ENCODE peak calls at places on chromosome 9, in seven cellular contexts. One of them, this sample, is unnamed.

GRCh38 chr9:108150736-108151135 is 661.2 kb upstream of the KLF4 start:
- DNase-seq in HCEC 1CT: peak
- DNase-seq in RPMI7951: peak
- DNase-seq in pancreas: no peak
- DNase-seq in T1000: no peak
- DNase-seq in NCI-H1694: no peak
- DNase-seq in Right ventricle myocardium superior: peak
- DNase-seq in this sample: no peak

GRCh38 chr9:97510797-97511761 is 9.6 kb downstream of the TMOD1 start:
- DNase-seq in T1000: peak
- DNase-seq in RPMI7951: peak
- DNase-seq in NCI-H1694: no peak
- DNase-seq in HCEC 1CT: peak
- DNase-seq in Right ventricle myocardium superior: no peak
- DNase-seq in pancreas: no peak
- DNase-seq in this sample: peak

GRCh38 chr9:75889977-75890540 is 414 bp upstream of the PCSK5 start:
- DNase-seq in Right ventricle myocardium superior: peak
- DNase-seq in NCI-H1694: no peak
- DNase-seq in HCEC 1CT: peak
- DNase-seq in RPMI7951: peak
- DNase-seq in pancreas: peak
- DNase-seq in T1000: no peak
- DNase-seq in this sample: no peak

GRCh38 chr9:20066120-20066519 is 277.3 kb upstream of the SLC24A2 start:
- DNase-seq in Right ventricle myocardium superior: no peak
- DNase-seq in HCEC 1CT: no peak
- DNase-seq in pancreas: no peak
- DNase-seq in T1000: no peak
- DNase-seq in RPMI7951: no peak
- DNase-seq in NCI-H1694: no peak
- DNase-seq in this sample: no peak

GRCh38 chr9:132837501-132838268 is 40.4 kb downstream of the AK8 start:
- DNase-seq in RPMI7951: no peak
- DNase-seq in T1000: no peak
- DNase-seq in pancreas: no peak
- DNase-seq in HCEC 1CT: no peak
- DNase-seq in Right ventricle myocardium superior: no peak
- DNase-seq in NCI-H1694: no peak
- DNase-seq in this sample: no peak

GRCh38 chr9:96071245-96072124 is 196.0 kb downstream of the ERCC6L2 start:
- DNase-seq in NCI-H1694: no peak
- DNase-seq in RPMI7951: no peak
- DNase-seq in Right ventricle myocardium superior: no peak
- DNase-seq in T1000: no peak
- DNase-seq in HCEC 1CT: peak
- DNase-seq in pancreas: no peak
- DNase-seq in this sample: peak

GRCh38 chr9:135328485-135329417 is 150.8 kb upstream of the PPP1R26 start:
- DNase-seq in T1000: no peak
- DNase-seq in HCEC 1CT: no peak
- DNase-seq in NCI-H1694: no peak
- DNase-seq in pancreas: no peak
- DNase-seq in Right ventricle myocardium superior: no peak
- DNase-seq in RPMI7951: no peak
- DNase-seq in this sample: peak

GRCh38 chr9:24582363-24583126 is 36.8 kb upstream of the IZUMO3 start:
- DNase-seq in NCI-H1694: no peak
- DNase-seq in HCEC 1CT: no peak
- DNase-seq in pancreas: no peak
- DNase-seq in Right ventricle myocardium superior: no peak
- DNase-seq in RPMI7951: no peak
- DNase-seq in T1000: no peak
- DNase-seq in this sample: no peak

GRCh38 chr9:125272697-125273096 is 11.1 kb downstream of the GAPVD1 start:
- DNase-seq in RPMI7951: no peak
- DNase-seq in HCEC 1CT: peak
- DNase-seq in NCI-H1694: no peak
- DNase-seq in Right ventricle myocardium superior: no peak
- DNase-seq in pancreas: no peak
- DNase-seq in T1000: no peak
- DNase-seq in this sample: no peak

GRCh38 chr9:14106699-14107098 is 207.2 kb downstream of the NFIB start:
- DNase-seq in HCEC 1CT: no peak
- DNase-seq in NCI-H1694: no peak
- DNase-seq in RPMI7951: no peak
- DNase-seq in pancreas: no peak
- DNase-seq in T1000: no peak
- DNase-seq in Right ventricle myocardium superior: no peak
- DNase-seq in this sample: no peak

GRCh38 chr9:126667190-126668055 is 53.7 kb downstream of the LMX1B start:
- DNase-seq in Right ventricle myocardium superior: no peak
- DNase-seq in T1000: no peak
- DNase-seq in pancreas: no peak
- DNase-seq in RPMI7951: no peak
- DNase-seq in NCI-H1694: peak
- DNase-seq in HCEC 1CT: no peak
- DNase-seq in this sample: no peak

GRCh38 chr9:128082173-128082572 is 14.1 kb downstream of the SLC25A25 start:
- DNase-seq in NCI-H1694: no peak
- DNase-seq in RPMI7951: no peak
- DNase-seq in HCEC 1CT: no peak
- DNase-seq in T1000: no peak
- DNase-seq in Right ventricle myocardium superior: no peak
- DNase-seq in pancreas: no peak
- DNase-seq in this sample: no peak

GRCh38 chr9:121651295-121652036 is at the start of gene DAB2IP:
- DNase-seq in Right ventricle myocardium superior: peak
- DNase-seq in pancreas: peak
- DNase-seq in NCI-H1694: peak
- DNase-seq in HCEC 1CT: no peak
- DNase-seq in RPMI7951: peak
- DNase-seq in T1000: no peak
- DNase-seq in this sample: no peak

GRCh38 chr9:104961238-104961637 is 33.3 kb upstream of the ABCA1 start:
- DNase-seq in T1000: no peak
- DNase-seq in pancreas: no peak
- DNase-seq in NCI-H1694: peak
- DNase-seq in HCEC 1CT: peak
- DNase-seq in RPMI7951: peak
- DNase-seq in Right ventricle myocardium superior: no peak
- DNase-seq in this sample: no peak

GRCh38 chr9:109449036-109449798 is 48.9 kb downstream of the PTPN3 start:
- DNase-seq in Right ventricle myocardium superior: no peak
- DNase-seq in NCI-H1694: no peak
- DNase-seq in pancreas: no peak
- DNase-seq in HCEC 1CT: no peak
- DNase-seq in RPMI7951: no peak
- DNase-seq in T1000: no peak
- DNase-seq in this sample: no peak

GRCh38 chr9:112006361-112007020 is 109.9 kb downstream of the UGCG start:
- DNase-seq in RPMI7951: no peak
- DNase-seq in T1000: no peak
- DNase-seq in NCI-H1694: no peak
- DNase-seq in pancreas: no peak
- DNase-seq in Right ventricle myocardium superior: no peak
- DNase-seq in HCEC 1CT: no peak
- DNase-seq in this sample: no peak

GRCh38 chr9:114060070-114060469 is 18.0 kb downstream of the AMBP start:
- DNase-seq in HCEC 1CT: no peak
- DNase-seq in T1000: no peak
- DNase-seq in Right ventricle myocardium superior: no peak
- DNase-seq in RPMI7951: no peak
- DNase-seq in NCI-H1694: no peak
- DNase-seq in pancreas: no peak
- DNase-seq in this sample: no peak

GRCh38 chr9:4614627-4615026 is 47.5 kb upstream of the PLPP6 start:
- DNase-seq in Right ventricle myocardium superior: no peak
- DNase-seq in pancreas: no peak
- DNase-seq in NCI-H1694: no peak
- DNase-seq in RPMI7951: no peak
- DNase-seq in T1000: no peak
- DNase-seq in HCEC 1CT: no peak
- DNase-seq in this sample: no peak

GRCh38 chr9:124281934-124282351 is 24.2 kb downstream of the NEK6 start:
- DNase-seq in Right ventricle myocardium superior: no peak
- DNase-seq in pancreas: no peak
- DNase-seq in NCI-H1694: no peak
- DNase-seq in HCEC 1CT: no peak
- DNase-seq in RPMI7951: peak
- DNase-seq in T1000: peak
- DNase-seq in this sample: peak

GRCh38 chr9:76290555-76290954 is 103.7 kb downstream of the RFK start:
- DNase-seq in NCI-H1694: no peak
- DNase-seq in RPMI7951: no peak
- DNase-seq in pancreas: no peak
- DNase-seq in T1000: no peak
- DNase-seq in Right ventricle myocardium superior: no peak
- DNase-seq in HCEC 1CT: no peak
- DNase-seq in this sample: no peak

GRCh38 chr9:112699230-112699629 is 18.7 kb downstream of the INIP start:
- DNase-seq in Right ventricle myocardium superior: no peak
- DNase-seq in NCI-H1694: no peak
- DNase-seq in HCEC 1CT: no peak
- DNase-seq in pancreas: no peak
- DNase-seq in T1000: no peak
- DNase-seq in RPMI7951: no peak
- DNase-seq in this sample: no peak

GRCh38 chr9:72526901-72527800 is 5.7 kb downstream of the TMC1 start:
- DNase-seq in HCEC 1CT: peak
- DNase-seq in NCI-H1694: no peak
- DNase-seq in RPMI7951: peak
- DNase-seq in pancreas: peak
- DNase-seq in T1000: peak
- DNase-seq in Right ventricle myocardium superior: peak
- DNase-seq in this sample: peak

GRCh38 chr9:112396872-112397271 is 17.0 kb downstream of the HSDL2 start:
- DNase-seq in Right ventricle myocardium superior: no peak
- DNase-seq in RPMI7951: no peak
- DNase-seq in pancreas: no peak
- DNase-seq in NCI-H1694: no peak
- DNase-seq in HCEC 1CT: no peak
- DNase-seq in T1000: no peak
- DNase-seq in this sample: no peak

GRCh38 chr9:90801507-90802289 is at the start of gene SYK:
- DNase-seq in Right ventricle myocardium superior: peak
- DNase-seq in HCEC 1CT: no peak
- DNase-seq in RPMI7951: no peak
- DNase-seq in pancreas: peak
- DNase-seq in T1000: no peak
- DNase-seq in NCI-H1694: no peak
- DNase-seq in this sample: no peak

GRCh38 chr9:93110400-93110855 is 14.4 kb downstream of the CARD19 start:
- DNase-seq in HCEC 1CT: no peak
- DNase-seq in pancreas: peak
- DNase-seq in Right ventricle myocardium superior: peak
- DNase-seq in T1000: no peak
- DNase-seq in RPMI7951: no peak
- DNase-seq in NCI-H1694: no peak
- DNase-seq in this sample: no peak

GRCh38 chr9:131739192-131739961 is 499 bp downstream of the RAPGEF1 start:
- DNase-seq in T1000: no peak
- DNase-seq in HCEC 1CT: peak
- DNase-seq in NCI-H1694: no peak
- DNase-seq in RPMI7951: peak
- DNase-seq in pancreas: peak
- DNase-seq in Right ventricle myocardium superior: peak
- DNase-seq in this sample: no peak

GRCh38 chr9:114271556-114272510 is 51.1 kb upstream of the ORM1 start:
- DNase-seq in pancreas: peak
- DNase-seq in RPMI7951: peak
- DNase-seq in T1000: no peak
- DNase-seq in NCI-H1694: peak
- DNase-seq in HCEC 1CT: peak
- DNase-seq in Right ventricle myocardium superior: peak
- DNase-seq in this sample: no peak

GRCh38 chr9:110659891-110660541 is 8.6 kb upstream of the MUSK start:
- DNase-seq in HCEC 1CT: peak
- DNase-seq in pancreas: no peak
- DNase-seq in NCI-H1694: no peak
- DNase-seq in Right ventricle myocardium superior: no peak
- DNase-seq in RPMI7951: peak
- DNase-seq in T1000: no peak
- DNase-seq in this sample: no peak

GRCh38 chr9:27053369-27054057 is 48.0 kb upstream of the LRRC19 start:
- DNase-seq in Right ventricle myocardium superior: no peak
- DNase-seq in RPMI7951: no peak
- DNase-seq in NCI-H1694: no peak
- DNase-seq in HCEC 1CT: no peak
- DNase-seq in pancreas: no peak
- DNase-seq in T1000: no peak
- DNase-seq in this sample: peak

GRCh38 chr9:32426278-32426939 is 42.0 kb downstream of the ACO1 start:
- DNase-seq in T1000: peak
- DNase-seq in NCI-H1694: no peak
- DNase-seq in Right ventricle myocardium superior: no peak
- DNase-seq in HCEC 1CT: peak
- DNase-seq in RPMI7951: peak
- DNase-seq in pancreas: peak
- DNase-seq in this sample: no peak

GRCh38 chr9:92432972-92433548 is 8.8 kb upstream of the OMD start:
- DNase-seq in pancreas: no peak
- DNase-seq in RPMI7951: no peak
- DNase-seq in T1000: no peak
- DNase-seq in Right ventricle myocardium superior: no peak
- DNase-seq in NCI-H1694: no peak
- DNase-seq in HCEC 1CT: no peak
- DNase-seq in this sample: no peak

GRCh38 chr9:4144869-4145268 is 155.0 kb downstream of the GLIS3 start:
- DNase-seq in T1000: no peak
- DNase-seq in RPMI7951: no peak
- DNase-seq in HCEC 1CT: peak
- DNase-seq in Right ventricle myocardium superior: no peak
- DNase-seq in pancreas: no peak
- DNase-seq in NCI-H1694: no peak
- DNase-seq in this sample: peak

GRCh38 chr9:83307051-83307724 is 231.0 kb downstream of the FRMD3 start:
- DNase-seq in pancreas: no peak
- DNase-seq in NCI-H1694: no peak
- DNase-seq in Right ventricle myocardium superior: no peak
- DNase-seq in T1000: no peak
- DNase-seq in RPMI7951: no peak
- DNase-seq in HCEC 1CT: no peak
- DNase-seq in this sample: no peak

GRCh38 chr9:129656795-129657390 is 8.6 kb upstream of the PRRX2 start:
- DNase-seq in Right ventricle myocardium superior: no peak
- DNase-seq in HCEC 1CT: peak
- DNase-seq in T1000: peak
- DNase-seq in pancreas: no peak
- DNase-seq in RPMI7951: peak
- DNase-seq in NCI-H1694: no peak
- DNase-seq in this sample: peak

GRCh38 chr9:36064448-36065037 is 27.8 kb downstream of the RECK start:
- DNase-seq in HCEC 1CT: peak
- DNase-seq in Right ventricle myocardium superior: no peak
- DNase-seq in T1000: no peak
- DNase-seq in pancreas: no peak
- DNase-seq in RPMI7951: no peak
- DNase-seq in NCI-H1694: no peak
- DNase-seq in this sample: no peak

GRCh38 chr9:82555408-82555807 is 507.5 kb downstream of the RASEF start:
- DNase-seq in Right ventricle myocardium superior: no peak
- DNase-seq in T1000: no peak
- DNase-seq in pancreas: no peak
- DNase-seq in RPMI7951: no peak
- DNase-seq in NCI-H1694: no peak
- DNase-seq in HCEC 1CT: no peak
- DNase-seq in this sample: no peak